ENCODE peak calls at places on chromosomes 6 and 20, in five cellular contexts. P is body of pancreas, K is left ventricle myocardium inferior, L is Peyer's patch, J is Panc1. X is an unnamed sample. For H3K36me3 and H3K4me1, the result is how much of the 10 kb centered on the place peaks cover.

GRCh38 chr6:70221025-70221714 is 81.7 kb downstream of the COL9A1 start:
- DNase-seq in P (peak), K (no peak), L (no peak), J (peak), X (peak)

GRCh38 chr6:139337830-139338229 is 36.6 kb downstream of the CITED2 start:
- DNase-seq in P (no peak), K (no peak), L (no peak), J (no peak), X (no peak)

GRCh38 chr20:62316331-62317166 is 13.8 kb downstream of the ADRM1 start:
- DNase-seq in P (no peak), K (no peak), L (no peak), J (no peak), X (no peak)

GRCh38 chr6:162229093-162229492 is 498.5 kb downstream of the PRKN start:
- DNase-seq in P (no peak), K (no peak), L (no peak), J (no peak), X (no peak)

GRCh38 chr6:167225903-167226508 is 65.1 kb upstream of the UNC93A start:
- DNase-seq in P (no peak), K (no peak), L (no peak), J (no peak), X (no peak)

GRCh38 chr6:157124855-157125254 is 198.5 kb downstream of the TMEM242 start:
- DNase-seq in P (no peak), K (no peak), L (no peak), J (no peak), X (no peak)

GRCh38 chr6:31738048-31738979 is 1.5 kb upstream of the MSH5 start:
- DNase-seq in P (peak), K (no peak), L (peak), J (no peak), X (peak)

GRCh38 chr6:42742116-42742894 is 3.6 kb downstream of the TBCC start:
- DNase-seq in P (peak), K (no peak), L (no peak), J (no peak), X (no peak)

GRCh38 chr20:59385461-59385860 is 85.0 kb downstream of the EDN3 start:
- DNase-seq in P (no peak), K (no peak), L (no peak), J (no peak), X (peak)

GRCh38 chr6:47165918-47166317 is 123.8 kb upstream of the ADGRF1 start:
- DNase-seq in P (no peak), K (no peak), L (no peak), J (no peak), X (no peak)

GRCh38 chr20:4153251-4153650 is 137.9 kb upstream of the RNF24 start:
- DNase-seq in P (peak), K (no peak), L (no peak), J (no peak), X (no peak)

GRCh38 chr6:27295301-27296079 is 16.6 kb downstream of the POM121L2 start:
- DNase-seq in P (no peak), K (no peak), L (no peak), J (peak), X (no peak)

GRCh38 chr6:32086661-32087573 is 22.2 kb downstream of the TNXB start:
- DNase-seq in P (no peak), K (no peak), L (no peak), J (no peak), X (no peak)

GRCh38 chr20:164618-165017 is 7.4 kb downstream of the DEFB127 start:
- DNase-seq in P (no peak), K (no peak), L (no peak), J (no peak), X (no peak)

GRCh38 chr20:48632825-48633619 is 194.8 kb downstream of the PREX1 start:
- DNase-seq in P (no peak), K (no peak), L (no peak), J (no peak), X (no peak)

GRCh38 chr6:16804515-16805161 is 43.4 kb upstream of the ATXN1 start:
- DNase-seq in P (no peak), K (no peak), L (no peak), J (no peak), X (no peak)

GRCh38 chr6:136751478-136751956 is 40.8 kb downstream of the MAP3K5 start:
- DNase-seq in P (no peak), K (no peak), L (no peak), J (no peak), X (peak)

GRCh38 chr20:63377256-63378114 is 16.3 kb upstream of the CHRNA4 start:
- DNase-seq in P (no peak), K (no peak), L (no peak), J (no peak), X (no peak)

GRCh38 chr6:6942826-6943225 is 164.9 kb upstream of the RREB1 start:
- DNase-seq in P (no peak), K (peak), L (no peak), J (no peak), X (no peak)

GRCh38 chr6:12208190-12208589 is 82.0 kb upstream of the EDN1 start:
- DNase-seq in P (peak), K (peak), L (no peak), J (no peak), X (no peak)

GRCh38 chr20:1893721-1894470 is 1.3 kb upstream of the SIRPA start:
- DNase-seq in P (peak), K (peak), L (no peak), J (no peak), X (no peak)

GRCh38 chr6:157980288-157981131 is 1.2 kb upstream of the SYNJ2 start:
- DNase-seq in P (no peak), K (no peak), L (no peak), J (no peak), X (peak)

GRCh38 chr6:36349240-36349639 is 12.6 kb upstream of the BNIP5 start:
- DNase-seq in P (peak), K (no peak), L (peak), J (no peak), X (peak)

GRCh38 chr6:40798069-40798770 is 211.1 kb upstream of the LRFN2 start:
- DNase-seq in P (no peak), K (no peak), L (no peak), J (no peak), X (no peak)

GRCh38 chr6:45577836-45578504 is 200.2 kb upstream of the SUPT3H start:
- DNase-seq in P (no peak), K (no peak), L (no peak), J (no peak), X (no peak)

GRCh38 chr20:57879437-57880115 is 169.8 kb upstream of the PMEPA1 start:
- DNase-seq in P (no peak), K (peak), L (no peak), J (no peak), X (no peak)

GRCh38 chr20:881051-881820 is 34.9 kb downstream of the ANGPT4 start:
- DNase-seq in P (no peak), K (no peak), L (no peak), J (peak), X (no peak)

DNA sequence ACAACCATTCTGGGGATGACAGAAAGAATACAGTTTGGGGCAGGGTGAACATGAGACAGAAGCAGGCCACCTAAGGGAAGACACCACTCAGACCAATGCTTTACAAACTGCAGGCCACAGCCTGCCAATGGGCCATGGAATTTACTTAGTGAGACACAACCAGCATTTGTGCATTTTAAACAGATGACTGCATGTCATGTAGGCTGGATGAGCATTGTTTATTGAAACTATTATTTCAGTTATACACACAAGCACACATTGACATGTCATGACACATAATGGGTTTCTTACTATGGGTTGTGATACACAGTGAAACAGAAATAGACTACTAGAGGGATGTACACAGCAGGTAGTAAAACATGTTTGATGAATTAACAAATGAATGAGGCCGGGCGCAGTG is 8.0 kb downstream of the PGM3 start:
- DNase-seq in P (no peak), K (no peak), L (no peak), J (no peak), X (no peak)
- H3K36me3 ChIP-seq in P (under half), K (half or more), L (under half), J (under half), X (under half)

GRCh38 chr20:32336918-32337347 is 21.2 kb upstream of the ASXL1 start:
- DNase-seq in P (no peak), K (no peak), L (no peak), J (peak), X (no peak)
- H3K4me1 ChIP-seq in P (half or more), K (half or more), L (under half), J (under half), X (under half)

DNA sequence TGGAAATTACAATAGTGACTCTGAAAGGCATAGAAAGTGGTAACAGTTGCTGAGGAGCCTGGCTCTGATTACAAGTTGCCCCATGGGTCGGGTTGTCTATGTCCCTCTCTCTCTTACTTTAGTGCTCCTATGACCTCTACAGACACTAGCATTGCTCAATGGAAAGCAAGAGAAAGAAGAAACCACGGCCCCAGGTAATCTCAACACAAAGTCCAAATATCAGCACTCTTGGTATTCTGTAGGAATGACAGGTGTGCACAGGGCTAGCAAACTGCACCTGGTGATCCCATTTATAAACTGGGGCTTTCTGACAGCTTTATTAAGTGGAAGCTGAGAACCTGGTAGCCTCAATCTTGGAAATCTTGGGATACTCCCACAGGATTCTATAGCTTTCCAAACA is 80.4 kb upstream of the EMILIN3 start:
- DNase-seq in P (no peak), K (no peak), L (no peak), J (no peak), X (no peak)
- H3K36me3 ChIP-seq in P (under half), K (half or more), L (under half), J (under half), X (half or more)

DNA sequence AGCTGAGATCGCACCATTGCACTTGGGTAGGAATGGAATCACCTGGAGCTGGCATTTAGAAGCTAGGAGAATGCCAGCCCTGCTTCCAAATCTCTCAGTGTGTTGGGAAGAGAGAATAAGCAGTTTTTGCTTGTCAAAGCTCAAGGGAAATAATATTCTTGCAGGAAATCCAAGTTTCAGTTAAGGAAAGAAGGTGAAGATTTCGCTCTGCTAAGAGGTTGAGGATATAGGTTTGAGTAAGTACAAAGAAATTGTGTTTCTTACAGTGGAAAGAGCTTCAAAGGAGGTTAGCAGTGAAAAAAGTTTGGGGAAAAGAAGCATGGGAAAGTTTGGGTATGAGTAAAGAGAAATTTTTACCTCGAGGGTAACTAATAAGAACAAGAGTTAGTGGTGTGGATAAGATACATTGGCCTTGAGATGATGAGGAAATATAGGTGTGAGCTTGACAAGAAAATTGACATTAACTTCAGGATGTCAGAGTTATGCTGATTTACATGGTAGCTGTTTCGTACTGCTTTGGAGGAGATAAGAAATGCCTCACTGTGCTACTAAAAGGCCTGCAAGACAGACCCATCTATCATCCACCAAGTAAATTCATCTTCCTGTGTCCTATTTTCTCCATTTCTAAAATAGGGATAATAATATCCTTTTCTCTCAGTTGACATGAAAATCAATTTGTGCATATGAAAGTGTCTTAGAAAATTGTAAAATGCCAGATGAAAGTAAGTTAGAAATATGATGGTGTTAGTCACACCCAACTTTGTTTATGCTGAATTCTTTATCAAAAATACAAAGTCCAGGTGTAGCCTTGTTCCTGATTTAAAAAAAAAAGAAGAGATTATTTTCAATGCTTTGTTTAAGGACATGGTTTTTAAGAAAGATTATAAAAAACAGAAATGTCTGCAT is 12.8 kb upstream of the HINT3 start:
- DNase-seq in P (no peak), K (no peak), L (no peak), J (no peak), X (no peak)
- H3K4me1 ChIP-seq in P (half or more), K (under half), L (under half), J (under half), X (under half)

DNA sequence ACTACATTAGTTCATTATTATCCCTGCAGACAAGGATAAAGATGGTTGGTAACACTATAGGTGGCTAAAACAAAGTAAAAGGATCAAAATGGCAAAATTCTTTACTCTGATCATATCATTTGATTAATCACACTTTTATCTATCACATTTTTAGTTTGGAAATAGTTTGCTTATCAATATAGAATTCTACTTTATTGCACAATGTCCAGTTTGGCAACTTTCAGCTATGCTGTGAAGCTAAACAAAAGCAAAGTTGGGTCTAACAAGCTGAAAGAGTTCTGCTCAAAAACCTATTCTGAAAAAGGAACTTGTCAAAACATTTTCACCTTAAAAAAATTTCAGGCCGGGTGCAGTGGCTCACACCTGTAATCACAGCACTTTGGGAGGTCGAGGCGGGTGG is 7.9 kb upstream of the LATS1 start:
- DNase-seq in P (no peak), K (no peak), L (no peak), J (no peak), X (no peak)
- H3K36me3 ChIP-seq in P (under half), K (half or more), L (under half), J (under half), X (under half)